ENCODE peak calls at places on chromosome 6, in six cellular contexts. One of them, this sample, is unnamed. For H3K9me3 and H3K36me3, the result is how much of the 10 kb centered on the place peaks cover.

GRCh38 chr6:161233986-161234620 is 39.8 kb downstream of the AGPAT4 start:
- DNase-seq in fibroblast of lung: peak
- DNase-seq in SJSA1: peak
- DNase-seq in effector memory CD4-positive, alpha-beta T cell: no peak
- DNase-seq in psoas muscle: peak
- DNase-seq in naive thymus-derived CD4-positive, alpha-beta T cell: no peak
- DNase-seq in this sample: peak

GRCh38 chr6:170237999-170238740 is 52.7 kb downstream of the DLL1 start:
- DNase-seq in fibroblast of lung: no peak
- DNase-seq in SJSA1: no peak
- DNase-seq in effector memory CD4-positive, alpha-beta T cell: no peak
- DNase-seq in psoas muscle: no peak
- DNase-seq in naive thymus-derived CD4-positive, alpha-beta T cell: no peak
- DNase-seq in this sample: no peak

GRCh38 chr6:74967821-74968220 is 238.0 kb downstream of the COL12A1 start:
- DNase-seq in fibroblast of lung: no peak
- DNase-seq in SJSA1: no peak
- DNase-seq in effector memory CD4-positive, alpha-beta T cell: no peak
- DNase-seq in psoas muscle: no peak
- DNase-seq in naive thymus-derived CD4-positive, alpha-beta T cell: no peak
- DNase-seq in this sample: no peak

GRCh38 chr6:170257376-170257775 is 33.5 kb downstream of the DLL1 start:
- DNase-seq in fibroblast of lung: no peak
- DNase-seq in SJSA1: no peak
- DNase-seq in effector memory CD4-positive, alpha-beta T cell: no peak
- DNase-seq in psoas muscle: no peak
- DNase-seq in naive thymus-derived CD4-positive, alpha-beta T cell: no peak
- DNase-seq in this sample: no peak

GRCh38 chr6:11218827-11219826 is 13.3 kb downstream of the NEDD9 start:
- DNase-seq in fibroblast of lung: no peak
- DNase-seq in SJSA1: no peak
- DNase-seq in effector memory CD4-positive, alpha-beta T cell: no peak
- DNase-seq in psoas muscle: no peak
- DNase-seq in naive thymus-derived CD4-positive, alpha-beta T cell: no peak
- DNase-seq in this sample: no peak

GRCh38 chr6:149366237-149366921 is 33.7 kb upstream of the SUMO4 start:
- DNase-seq in fibroblast of lung: no peak
- DNase-seq in SJSA1: no peak
- DNase-seq in effector memory CD4-positive, alpha-beta T cell: no peak
- DNase-seq in psoas muscle: no peak
- DNase-seq in naive thymus-derived CD4-positive, alpha-beta T cell: peak
- DNase-seq in this sample: no peak

GRCh38 chr6:72286911-72287311 is 335.0 kb upstream of the KCNQ5 start:
- DNase-seq in fibroblast of lung: peak
- DNase-seq in SJSA1: no peak
- DNase-seq in effector memory CD4-positive, alpha-beta T cell: no peak
- DNase-seq in psoas muscle: no peak
- DNase-seq in naive thymus-derived CD4-positive, alpha-beta T cell: no peak
- DNase-seq in this sample: no peak

GRCh38 chr6:4008324-4009047 is 70.5 kb downstream of the FAM217A start:
- DNase-seq in fibroblast of lung: peak
- DNase-seq in SJSA1: no peak
- DNase-seq in effector memory CD4-positive, alpha-beta T cell: no peak
- DNase-seq in psoas muscle: no peak
- DNase-seq in naive thymus-derived CD4-positive, alpha-beta T cell: peak
- DNase-seq in this sample: peak

GRCh38 chr6:79034865-79035264 is 43.2 kb downstream of the PHIP start:
- DNase-seq in fibroblast of lung: no peak
- DNase-seq in SJSA1: no peak
- DNase-seq in effector memory CD4-positive, alpha-beta T cell: no peak
- DNase-seq in psoas muscle: no peak
- DNase-seq in naive thymus-derived CD4-positive, alpha-beta T cell: no peak
- DNase-seq in this sample: no peak

GRCh38 chr6:112176175-112176574 is 78.2 kb downstream of the LAMA4 start:
- DNase-seq in fibroblast of lung: no peak
- DNase-seq in SJSA1: no peak
- DNase-seq in effector memory CD4-positive, alpha-beta T cell: no peak
- DNase-seq in psoas muscle: no peak
- DNase-seq in naive thymus-derived CD4-positive, alpha-beta T cell: no peak
- DNase-seq in this sample: no peak

GRCh38 chr6:166438211-166438861 is 55.6 kb upstream of the MPC1 start:
- DNase-seq in fibroblast of lung: no peak
- DNase-seq in SJSA1: no peak
- DNase-seq in effector memory CD4-positive, alpha-beta T cell: no peak
- DNase-seq in psoas muscle: no peak
- DNase-seq in naive thymus-derived CD4-positive, alpha-beta T cell: no peak
- DNase-seq in this sample: no peak

GRCh38 chr6:140773276-140773675 is 1359.4 kb upstream of the GJE1 start:
- DNase-seq in fibroblast of lung: no peak
- DNase-seq in SJSA1: no peak
- DNase-seq in effector memory CD4-positive, alpha-beta T cell: no peak
- DNase-seq in psoas muscle: no peak
- DNase-seq in naive thymus-derived CD4-positive, alpha-beta T cell: no peak
- DNase-seq in this sample: no peak

GRCh38 chr6:128131566-128131965 is 230.7 kb upstream of the THEMIS start:
- DNase-seq in fibroblast of lung: peak
- DNase-seq in SJSA1: no peak
- DNase-seq in effector memory CD4-positive, alpha-beta T cell: no peak
- DNase-seq in psoas muscle: no peak
- DNase-seq in naive thymus-derived CD4-positive, alpha-beta T cell: no peak
- DNase-seq in this sample: no peak

GRCh38 chr6:72748759-72749158 is 126.9 kb downstream of the KCNQ5 start:
- DNase-seq in fibroblast of lung: peak
- DNase-seq in SJSA1: peak
- DNase-seq in effector memory CD4-positive, alpha-beta T cell: no peak
- DNase-seq in psoas muscle: no peak
- DNase-seq in naive thymus-derived CD4-positive, alpha-beta T cell: no peak
- DNase-seq in this sample: no peak

GRCh38 chr6:68559052-68559451 is 76.0 kb upstream of the ADGRB3 start:
- DNase-seq in fibroblast of lung: peak
- DNase-seq in SJSA1: no peak
- DNase-seq in effector memory CD4-positive, alpha-beta T cell: no peak
- DNase-seq in psoas muscle: no peak
- DNase-seq in naive thymus-derived CD4-positive, alpha-beta T cell: no peak
- DNase-seq in this sample: peak

GRCh38 chr6:33197431-33198048 is 2.9 kb downstream of the RXRB start:
- DNase-seq in fibroblast of lung: peak
- DNase-seq in SJSA1: no peak
- DNase-seq in effector memory CD4-positive, alpha-beta T cell: no peak
- DNase-seq in psoas muscle: no peak
- DNase-seq in naive thymus-derived CD4-positive, alpha-beta T cell: peak
- DNase-seq in this sample: peak

GRCh38 chr6:113732384-113732966 is 124.7 kb upstream of the MARCKS start:
- DNase-seq in fibroblast of lung: peak
- DNase-seq in SJSA1: no peak
- DNase-seq in effector memory CD4-positive, alpha-beta T cell: no peak
- DNase-seq in psoas muscle: no peak
- DNase-seq in naive thymus-derived CD4-positive, alpha-beta T cell: no peak
- DNase-seq in this sample: peak

GRCh38 chr6:83309344-83309743 is 116.2 kb downstream of the RWDD2A start:
- DNase-seq in fibroblast of lung: no peak
- DNase-seq in SJSA1: no peak
- DNase-seq in effector memory CD4-positive, alpha-beta T cell: no peak
- DNase-seq in psoas muscle: no peak
- DNase-seq in naive thymus-derived CD4-positive, alpha-beta T cell: no peak
- DNase-seq in this sample: no peak

GRCh38 chr6:56713285-56713684 is 70.6 kb upstream of the DST start:
- DNase-seq in fibroblast of lung: peak
- DNase-seq in SJSA1: peak
- DNase-seq in effector memory CD4-positive, alpha-beta T cell: no peak
- DNase-seq in psoas muscle: peak
- DNase-seq in naive thymus-derived CD4-positive, alpha-beta T cell: no peak
- DNase-seq in this sample: no peak

GRCh38 chr6:45592991-45593390 is 215.3 kb upstream of the SUPT3H start:
- DNase-seq in fibroblast of lung: no peak
- DNase-seq in SJSA1: peak
- DNase-seq in effector memory CD4-positive, alpha-beta T cell: no peak
- DNase-seq in psoas muscle: no peak
- DNase-seq in naive thymus-derived CD4-positive, alpha-beta T cell: no peak
- DNase-seq in this sample: no peak

GRCh38 chr6:112991912-112992311 is 644.8 kb downstream of the RFPL4B start:
- DNase-seq in fibroblast of lung: no peak
- DNase-seq in SJSA1: no peak
- DNase-seq in effector memory CD4-positive, alpha-beta T cell: no peak
- DNase-seq in psoas muscle: no peak
- DNase-seq in naive thymus-derived CD4-positive, alpha-beta T cell: no peak
- DNase-seq in this sample: no peak

GRCh38 chr6:71250050-71250689 is 38.4 kb upstream of the OGFRL1 start:
- DNase-seq in fibroblast of lung: peak
- DNase-seq in SJSA1: no peak
- DNase-seq in effector memory CD4-positive, alpha-beta T cell: no peak
- DNase-seq in psoas muscle: no peak
- DNase-seq in naive thymus-derived CD4-positive, alpha-beta T cell: no peak
- DNase-seq in this sample: no peak

GRCh38 chr6:24844903-24845302 is 46.2 kb upstream of the ARMH2 start:
- DNase-seq in fibroblast of lung: no peak
- DNase-seq in SJSA1: no peak
- DNase-seq in effector memory CD4-positive, alpha-beta T cell: no peak
- DNase-seq in psoas muscle: no peak
- DNase-seq in naive thymus-derived CD4-positive, alpha-beta T cell: no peak
- DNase-seq in this sample: no peak

GRCh38 chr6:122495612-122496011 is 24.0 kb upstream of the SERINC1 start:
- DNase-seq in fibroblast of lung: no peak
- DNase-seq in SJSA1: no peak
- DNase-seq in effector memory CD4-positive, alpha-beta T cell: no peak
- DNase-seq in psoas muscle: no peak
- DNase-seq in naive thymus-derived CD4-positive, alpha-beta T cell: no peak
- DNase-seq in this sample: no peak
- H3K9me3 ChIP-seq in fibroblast of lung: under half
- H3K9me3 ChIP-seq in SJSA1: under half
- H3K9me3 ChIP-seq in effector memory CD4-positive, alpha-beta T cell: under half
- H3K9me3 ChIP-seq in psoas muscle: under half
- H3K9me3 ChIP-seq in naive thymus-derived CD4-positive, alpha-beta T cell: under half
- H3K9me3 ChIP-seq in this sample: under half

DNA sequence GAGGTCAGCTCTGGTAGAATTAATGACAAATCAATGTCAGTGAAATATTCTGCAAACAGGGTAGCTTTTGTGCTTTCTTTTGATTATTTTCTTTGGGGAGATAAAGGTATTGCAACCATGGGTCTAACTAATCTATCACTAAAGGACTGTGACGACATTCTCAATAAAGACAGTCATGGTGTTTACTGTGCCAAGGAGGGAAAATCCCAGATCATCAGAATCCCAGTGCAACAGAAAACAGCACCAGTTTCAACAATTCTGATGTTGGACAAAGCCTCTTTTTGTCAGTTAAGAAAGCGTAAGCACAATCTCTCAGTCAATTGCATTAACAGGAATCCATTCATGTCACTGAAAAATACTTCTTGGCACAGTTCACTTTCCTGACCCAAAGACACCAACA is 36.8 kb upstream of the SMIM29 start:
- DNase-seq in fibroblast of lung: no peak
- DNase-seq in SJSA1: no peak
- DNase-seq in effector memory CD4-positive, alpha-beta T cell: no peak
- DNase-seq in psoas muscle: no peak
- DNase-seq in naive thymus-derived CD4-positive, alpha-beta T cell: no peak
- DNase-seq in this sample: no peak
- H3K36me3 ChIP-seq in fibroblast of lung: under half
- H3K36me3 ChIP-seq in SJSA1: under half
- H3K36me3 ChIP-seq in effector memory CD4-positive, alpha-beta T cell: under half
- H3K36me3 ChIP-seq in psoas muscle: under half
- H3K36me3 ChIP-seq in naive thymus-derived CD4-positive, alpha-beta T cell: under half
- H3K36me3 ChIP-seq in this sample: under half

DNA sequence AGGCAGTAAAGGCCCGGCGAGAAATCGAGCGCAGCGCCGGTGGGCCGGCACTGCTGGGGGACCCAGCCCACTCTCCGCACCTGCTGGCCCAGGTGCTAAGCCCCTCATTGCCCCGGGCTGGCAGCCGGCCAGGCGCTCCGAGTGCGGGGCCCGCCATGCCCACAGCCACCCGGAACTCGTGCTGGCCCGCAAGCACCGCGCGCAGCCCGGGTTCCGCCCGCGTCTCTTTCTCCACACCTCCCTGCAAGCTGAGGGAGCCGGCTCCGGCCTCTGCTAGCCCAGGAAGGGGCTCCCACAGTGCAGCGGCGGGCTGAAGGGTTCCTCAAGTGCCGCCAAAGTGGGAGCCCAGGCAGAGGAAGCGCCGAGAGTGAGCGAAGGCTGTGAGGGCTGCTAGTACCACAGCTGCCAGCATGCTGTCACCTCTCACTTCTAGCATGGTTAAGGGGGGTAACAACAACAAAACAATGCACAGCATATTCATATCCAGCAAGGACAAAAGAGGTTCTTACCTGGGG is 11.3 kb upstream of the GMPR start:
- DNase-seq in fibroblast of lung: no peak
- DNase-seq in SJSA1: no peak
- DNase-seq in effector memory CD4-positive, alpha-beta T cell: no peak
- DNase-seq in psoas muscle: no peak
- DNase-seq in naive thymus-derived CD4-positive, alpha-beta T cell: no peak
- DNase-seq in this sample: no peak
- H3K9me3 ChIP-seq in fibroblast of lung: under half
- H3K9me3 ChIP-seq in SJSA1: under half
- H3K9me3 ChIP-seq in effector memory CD4-positive, alpha-beta T cell: under half
- H3K9me3 ChIP-seq in psoas muscle: under half
- H3K9me3 ChIP-seq in naive thymus-derived CD4-positive, alpha-beta T cell: under half
- H3K9me3 ChIP-seq in this sample: under half

GRCh38 chr6:134278000-134278399 is 39.9 kb downstream of the SGK1 start:
- DNase-seq in fibroblast of lung: no peak
- DNase-seq in SJSA1: no peak
- DNase-seq in effector memory CD4-positive, alpha-beta T cell: no peak
- DNase-seq in psoas muscle: no peak
- DNase-seq in naive thymus-derived CD4-positive, alpha-beta T cell: no peak
- DNase-seq in this sample: peak
- H3K36me3 ChIP-seq in fibroblast of lung: under half
- H3K36me3 ChIP-seq in SJSA1: under half
- H3K36me3 ChIP-seq in effector memory CD4-positive, alpha-beta T cell: under half
- H3K36me3 ChIP-seq in psoas muscle: under half
- H3K36me3 ChIP-seq in naive thymus-derived CD4-positive, alpha-beta T cell: under half
- H3K36me3 ChIP-seq in this sample: under half

GRCh38 chr6:139698526-139699182 is 324.2 kb upstream of the CITED2 start:
- DNase-seq in fibroblast of lung: peak
- DNase-seq in SJSA1: no peak
- DNase-seq in effector memory CD4-positive, alpha-beta T cell: no peak
- DNase-seq in psoas muscle: no peak
- DNase-seq in naive thymus-derived CD4-positive, alpha-beta T cell: no peak
- DNase-seq in this sample: no peak

GRCh38 chr6:139699335-139699734 is 324.9 kb upstream of the CITED2 start:
- DNase-seq in fibroblast of lung: peak
- DNase-seq in SJSA1: no peak
- DNase-seq in effector memory CD4-positive, alpha-beta T cell: no peak
- DNase-seq in psoas muscle: no peak
- DNase-seq in naive thymus-derived CD4-positive, alpha-beta T cell: no peak
- DNase-seq in this sample: no peak

GRCh38 chr6:139695361-139695760 is 320.9 kb upstream of the CITED2 start:
- DNase-seq in fibroblast of lung: no peak
- DNase-seq in SJSA1: no peak
- DNase-seq in effector memory CD4-positive, alpha-beta T cell: no peak
- DNase-seq in psoas muscle: no peak
- DNase-seq in naive thymus-derived CD4-positive, alpha-beta T cell: no peak
- DNase-seq in this sample: no peak

GRCh38 chr6:139690007-139690406 is 315.6 kb upstream of the CITED2 start:
- DNase-seq in fibroblast of lung: no peak
- DNase-seq in SJSA1: no peak
- DNase-seq in effector memory CD4-positive, alpha-beta T cell: no peak
- DNase-seq in psoas muscle: no peak
- DNase-seq in naive thymus-derived CD4-positive, alpha-beta T cell: no peak
- DNase-seq in this sample: no peak

GRCh38 chr6:139693735-139694134 is 319.3 kb upstream of the CITED2 start:
- DNase-seq in fibroblast of lung: no peak
- DNase-seq in SJSA1: no peak
- DNase-seq in effector memory CD4-positive, alpha-beta T cell: no peak
- DNase-seq in psoas muscle: no peak
- DNase-seq in naive thymus-derived CD4-positive, alpha-beta T cell: no peak
- DNase-seq in this sample: no peak
- H3K9me3 ChIP-seq in fibroblast of lung: under half
- H3K9me3 ChIP-seq in SJSA1: under half
- H3K9me3 ChIP-seq in effector memory CD4-positive, alpha-beta T cell: under half
- H3K9me3 ChIP-seq in psoas muscle: under half
- H3K9me3 ChIP-seq in naive thymus-derived CD4-positive, alpha-beta T cell: under half
- H3K9me3 ChIP-seq in this sample: under half

This sample was measured in HAP-1.